ENCODE peak calls at places on chromosomes 3 and 15, in five cellular contexts. One of them, this sample, is unnamed. For H3K4me1, the result is how much of the 10 kb centered on the place peaks cover.

GRCh38 chr15:88992216-88992615 is 79.0 kb upstream of the MFGE8 start:
- DNase-seq in breast epithelium: no peak
- DNase-seq in stomach: no peak
- DNase-seq in uterus: no peak
- DNase-seq in right lobe of liver: no peak
- DNase-seq in this sample: no peak

GRCh38 chr15:88725305-88726220 is 77.7 kb upstream of the ACAN start:
- DNase-seq in breast epithelium: no peak
- DNase-seq in stomach: no peak
- DNase-seq in uterus: no peak
- DNase-seq in right lobe of liver: no peak
- DNase-seq in this sample: no peak

GRCh38 chr3:118960876-118961275 is 73.8 kb downstream of the IGSF11 start:
- DNase-seq in stomach: no peak
- DNase-seq in uterus: no peak
- DNase-seq in right lobe of liver: no peak
- DNase-seq in breast epithelium: no peak
- DNase-seq in this sample: no peak

GRCh38 chr3:148075829-148076716 is 621.6 kb upstream of the AGTR1 start:
- DNase-seq in right lobe of liver: no peak
- DNase-seq in stomach: no peak
- DNase-seq in uterus: no peak
- DNase-seq in breast epithelium: no peak
- DNase-seq in this sample: no peak

GRCh38 chr3:127768346-127769008 is 53.8 kb downstream of the MGLL start:
- DNase-seq in breast epithelium: no peak
- DNase-seq in right lobe of liver: no peak
- DNase-seq in stomach: no peak
- DNase-seq in uterus: no peak
- DNase-seq in this sample: no peak

GRCh38 chr3:63386568-63386967 is 108.5 kb downstream of the SYNPR start:
- DNase-seq in uterus: no peak
- DNase-seq in breast epithelium: no peak
- DNase-seq in stomach: no peak
- DNase-seq in right lobe of liver: no peak
- DNase-seq in this sample: no peak

GRCh38 chr3:62559831-62560445 is 186.6 kb upstream of the FEZF2 start:
- DNase-seq in right lobe of liver: no peak
- DNase-seq in uterus: no peak
- DNase-seq in stomach: no peak
- DNase-seq in breast epithelium: no peak
- DNase-seq in this sample: no peak

GRCh38 chr15:79673416-79674123 is 223.2 kb downstream of the MTHFS start:
- DNase-seq in stomach: no peak
- DNase-seq in uterus: no peak
- DNase-seq in breast epithelium: no peak
- DNase-seq in right lobe of liver: no peak
- DNase-seq in this sample: no peak

DNA sequence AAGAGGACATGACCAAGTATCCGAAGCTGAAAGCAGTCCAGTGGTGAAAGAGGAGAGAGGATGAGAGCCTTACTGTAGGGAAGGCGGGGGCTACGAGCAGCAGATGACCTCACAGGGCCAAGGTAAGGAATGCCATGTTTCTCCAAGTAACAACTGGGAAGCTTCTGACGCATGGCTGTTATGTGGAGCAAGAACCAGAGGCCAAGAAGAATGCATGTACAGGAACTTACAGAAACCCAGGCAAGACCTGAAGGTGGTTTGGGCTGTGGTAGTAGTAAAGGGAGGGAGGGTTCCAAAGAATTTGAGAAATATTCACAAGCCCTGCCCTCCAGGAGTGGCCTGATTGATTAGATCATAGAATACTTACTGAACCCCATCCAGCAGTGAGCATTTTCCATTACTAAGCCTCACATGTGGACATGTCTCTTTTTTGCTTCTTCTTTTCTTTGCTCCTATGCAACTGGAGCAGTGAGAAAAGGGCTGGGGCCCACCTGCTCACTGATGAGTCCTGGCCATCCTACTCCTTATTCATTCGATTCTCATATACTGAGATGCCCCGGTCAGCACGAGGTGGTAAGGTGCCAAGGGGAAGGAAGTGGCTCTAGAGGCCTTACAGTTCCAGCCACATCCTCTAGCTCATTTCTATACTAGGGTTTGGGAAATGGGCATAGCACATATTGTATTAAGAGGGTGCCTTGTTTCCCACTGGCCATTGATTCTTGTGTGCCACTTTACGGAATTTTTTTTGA is 8.3 kb upstream of the SLC12A8 start:
- DNase-seq in right lobe of liver: no peak
- DNase-seq in uterus: no peak
- DNase-seq in breast epithelium: no peak
- DNase-seq in stomach: no peak
- DNase-seq in this sample: no peak
- TF ChIP-seq POLR2A in right lobe of liver: no peak
- TF ChIP-seq POLR2A in uterus: no peak
- TF ChIP-seq POLR2A in breast epithelium: no peak
- TF ChIP-seq POLR2A in stomach: no peak
- TF ChIP-seq POLR2A in this sample: no peak

GRCh38 chr3:39135170-39135805 is 18.1 kb downstream of the CSRNP1 start:
- DNase-seq in right lobe of liver: no peak
- DNase-seq in uterus: peak
- DNase-seq in breast epithelium: no peak
- DNase-seq in stomach: peak
- DNase-seq in this sample: no peak
- H3K4me1 ChIP-seq in right lobe of liver: under half
- H3K4me1 ChIP-seq in uterus: under half
- H3K4me1 ChIP-seq in breast epithelium: under half
- H3K4me1 ChIP-seq in stomach: under half
- H3K4me1 ChIP-seq in this sample: under half

DNA sequence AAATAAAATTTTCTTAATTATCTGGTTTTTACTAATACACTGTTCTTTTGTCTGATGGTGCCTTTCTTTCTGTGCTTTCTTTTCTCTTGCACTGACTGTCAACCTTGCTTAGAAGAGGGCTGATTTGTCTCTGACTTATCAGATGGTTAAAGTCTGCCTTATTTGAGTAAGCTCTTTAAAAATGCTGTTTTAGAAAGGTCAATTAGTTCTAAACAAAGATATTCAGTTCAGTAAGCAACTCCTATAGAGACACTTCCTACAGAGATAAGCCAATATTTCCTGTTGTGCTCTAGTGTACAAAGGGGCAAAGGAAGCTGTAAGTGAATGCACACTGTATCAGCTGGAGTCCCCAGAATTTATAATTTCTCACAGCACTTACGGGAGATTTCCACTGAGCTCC is 153.4 kb upstream of the TSPAN3 start:
- DNase-seq in uterus: no peak
- DNase-seq in stomach: no peak
- DNase-seq in breast epithelium: no peak
- DNase-seq in right lobe of liver: no peak
- DNase-seq in this sample: no peak
- H3K27ac ChIP-seq in uterus: no peak
- H3K27ac ChIP-seq in stomach: no peak
- H3K27ac ChIP-seq in breast epithelium: no peak
- H3K27ac ChIP-seq in right lobe of liver: no peak
- H3K27ac ChIP-seq in this sample: no peak

GRCh38 chr3:188212308-188212969 is 58.5 kb downstream of the LPP start:
- DNase-seq in breast epithelium: no peak
- DNase-seq in uterus: peak
- DNase-seq in stomach: no peak
- DNase-seq in right lobe of liver: no peak
- DNase-seq in this sample: no peak
- TF ChIP-seq POLR2A in breast epithelium: no peak
- TF ChIP-seq POLR2A in uterus: no peak
- TF ChIP-seq POLR2A in stomach: no peak
- TF ChIP-seq POLR2A in right lobe of liver: no peak
- TF ChIP-seq POLR2A in this sample: no peak

GRCh38 chr15:76340802-76341365 is 4.3 kb downstream of the ISL2 start:
- DNase-seq in breast epithelium: no peak
- DNase-seq in right lobe of liver: no peak
- DNase-seq in stomach: no peak
- DNase-seq in uterus: no peak
- DNase-seq in this sample: no peak
- H3K4me1 ChIP-seq in breast epithelium: under half
- H3K4me1 ChIP-seq in right lobe of liver: under half
- H3K4me1 ChIP-seq in stomach: half or more
- H3K4me1 ChIP-seq in uterus: under half
- H3K4me1 ChIP-seq in this sample: under half

GRCh38 chr15:85031944-85032587 is 50.4 kb downstream of the PDE8A start:
- DNase-seq in right lobe of liver: no peak
- DNase-seq in breast epithelium: no peak
- DNase-seq in uterus: no peak
- DNase-seq in stomach: no peak
- DNase-seq in this sample: no peak
- H3K27ac ChIP-seq in right lobe of liver: peak
- H3K27ac ChIP-seq in breast epithelium: no peak
- H3K27ac ChIP-seq in uterus: no peak
- H3K27ac ChIP-seq in stomach: peak
- H3K27ac ChIP-seq in this sample: peak

GRCh38 chr3:129316121-129317013 is 37.7 kb downstream of the HMCES start:
- DNase-seq in uterus: peak
- DNase-seq in right lobe of liver: peak
- DNase-seq in breast epithelium: peak
- DNase-seq in stomach: peak
- DNase-seq in this sample: peak

GRCh38 chr3:129313983-129314756 is 35.5 kb downstream of the HMCES start:
- DNase-seq in breast epithelium: no peak
- DNase-seq in uterus: peak
- DNase-seq in stomach: no peak
- DNase-seq in right lobe of liver: no peak
- DNase-seq in this sample: peak

GRCh38 chr3:129313415-129313982 is 34.8 kb downstream of the HMCES start:
- DNase-seq in breast epithelium: no peak
- DNase-seq in right lobe of liver: no peak
- DNase-seq in uterus: no peak
- DNase-seq in stomach: no peak
- DNase-seq in this sample: no peak

GRCh38 chr3:129315386-129315991 is 36.8 kb downstream of the HMCES start:
- DNase-seq in breast epithelium: no peak
- DNase-seq in stomach: peak
- DNase-seq in uterus: peak
- DNase-seq in right lobe of liver: no peak
- DNase-seq in this sample: peak

GRCh38 chr3:129314757-129315385 is 36.2 kb downstream of the HMCES start:
- DNase-seq in breast epithelium: peak
- DNase-seq in stomach: peak
- DNase-seq in uterus: peak
- DNase-seq in right lobe of liver: peak
- DNase-seq in this sample: peak
- TF ChIP-seq POLR2A in breast epithelium: peak
- TF ChIP-seq POLR2A in stomach: no peak
- TF ChIP-seq POLR2A in uterus: peak
- TF ChIP-seq POLR2A in right lobe of liver: no peak
- TF ChIP-seq POLR2A in this sample: peak

GRCh38 chr15:76196949-76197315 is 114.3 kb downstream of the ETFA start:
- DNase-seq in stomach: no peak
- DNase-seq in uterus: no peak
- DNase-seq in breast epithelium: peak
- DNase-seq in right lobe of liver: no peak
- DNase-seq in this sample: no peak
- H3K4me1 ChIP-seq in stomach: under half
- H3K4me1 ChIP-seq in uterus: under half
- H3K4me1 ChIP-seq in breast epithelium: under half
- H3K4me1 ChIP-seq in right lobe of liver: under half
- H3K4me1 ChIP-seq in this sample: under half

DNA sequence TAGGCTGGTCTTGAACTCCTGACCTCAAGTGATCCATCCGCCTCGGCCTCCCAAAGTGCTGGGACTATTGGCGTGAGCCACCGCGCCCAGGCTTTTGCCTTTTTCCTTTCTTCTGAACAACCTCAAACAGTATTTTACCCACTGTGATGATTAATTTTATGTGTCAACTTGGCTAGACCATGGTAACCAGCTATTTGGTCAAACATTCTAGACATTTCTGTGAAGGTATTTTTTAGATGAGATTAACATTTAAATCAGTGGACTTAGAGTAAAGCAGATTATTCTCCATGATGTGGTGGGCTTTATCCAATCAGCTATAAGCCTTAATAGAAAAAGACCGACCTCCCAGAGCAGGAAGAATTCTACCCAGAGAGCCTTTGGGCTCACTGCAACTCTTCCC is 6.0 kb downstream of the SPATA12 start:
- DNase-seq in breast epithelium: no peak
- DNase-seq in uterus: no peak
- DNase-seq in stomach: no peak
- DNase-seq in right lobe of liver: no peak
- DNase-seq in this sample: no peak
- H3K27ac ChIP-seq in breast epithelium: no peak
- H3K27ac ChIP-seq in uterus: no peak
- H3K27ac ChIP-seq in stomach: no peak
- H3K27ac ChIP-seq in right lobe of liver: no peak
- H3K27ac ChIP-seq in this sample: no peak